ENCODE peak calls at places on chromosomes 7 and 10, in five cellular contexts. N is progenitor cell of endocrine pancreas, E is fibroblast of pulmonary artery, Y is Calu3, T is hepatocyte. P is an unnamed sample.

GRCh38 chr7:20408467-20408826 is 77.7 kb downstream of the ITGB8 start:
- DNase-seq in N (no peak), E (peak; percentile 80), Y (no peak), T (no peak), P (peak; percentile 80)

GRCh38 chr10:6254200-6254599 is 51.5 kb downstream of the PFKFB3 start:
- DNase-seq in N (no peak), E (no peak), Y (no peak), T (no peak), P (no peak)

GRCh38 chr7:142898377-142899235 is 13.1 kb upstream of the TRPV6 start:
- DNase-seq in N (no peak), E (no peak), Y (no peak), T (no peak), P (peak; percentile 62)

GRCh38 chr10:86348321-86349210 is 18.0 kb downstream of the GRID1 start:
- DNase-seq in N (no peak), E (peak; percentile 10), Y (no peak), T (no peak), P (no peak)

GRCh38 chr7:30354791-30355190 is 70.4 kb downstream of the ZNRF2 start:
- DNase-seq in N (no peak), E (no peak), Y (no peak), T (no peak), P (no peak)

GRCh38 chr7:74269757-74270277 is 15.6 kb upstream of the RFC2 start:
- DNase-seq in N (peak; percentile 35), E (peak; percentile 79), Y (peak; percentile 63), T (peak; percentile 72), P (peak; percentile 68)

GRCh38 chr7:94333810-94334209 is 60.9 kb upstream of the COL1A2 start:
- DNase-seq in N (no peak), E (no peak), Y (no peak), T (no peak), P (peak; percentile 4)

GRCh38 chr10:96719850-96720421 is 378 bp downstream of the PIK3AP1 start:
- DNase-seq in N (peak; percentile 50), E (no peak), Y (peak; percentile 86), T (peak; percentile 66), P (no peak)

GRCh38 chr7:6709808-6710207 is 3.1 kb upstream of the ZNF12 start:
- DNase-seq in N (no peak), E (no peak), Y (no peak), T (no peak), P (no peak)

GRCh38 chr10:109877546-109877945 is 45.8 kb downstream of the XPNPEP1 start:
- DNase-seq in N (no peak), E (no peak), Y (no peak), T (no peak), P (no peak)

GRCh38 chr7:143884978-143885559 is 16.9 kb downstream of the TCAF1 start:
- DNase-seq in N (peak; percentile 50), E (peak; percentile 77), Y (peak; percentile 45), T (peak; percentile 84), P (no peak)

GRCh38 chr10:68897336-68897741 is 3.8 kb upstream of the DDX50 start:
- DNase-seq in N (peak; percentile 15), E (peak; percentile 85), Y (peak; percentile 70), T (peak; percentile 80), P (peak; percentile 84)
- TF ChIP-seq CTCF in N (peak; percentile 62), E (peak; percentile 55), Y (peak; percentile 44), T (peak; percentile 71), P (peak; percentile 57)

GRCh38 chr7:101202603-101202918 is 1.7 kb upstream of the MOGAT3 start:
- DNase-seq in N (no peak), E (no peak), Y (no peak), T (no peak), P (no peak)

GRCh38 chr7:101208794-101209193 is 8.0 kb upstream of the MOGAT3 start:
- DNase-seq in N (no peak), E (no peak), Y (no peak), T (no peak), P (no peak)

GRCh38 chr7:101207459-101207858 is 6.6 kb upstream of the MOGAT3 start:
- DNase-seq in N (no peak), E (no peak), Y (no peak), T (no peak), P (no peak)

GRCh38 chr7:101206665-101207042 is 5.8 kb upstream of the MOGAT3 start:
- DNase-seq in N (no peak), E (no peak), Y (no peak), T (no peak), P (no peak)

GRCh38 chr7:101205901-101206664 is 5.2 kb upstream of the MOGAT3 start:
- DNase-seq in N (no peak), E (no peak), Y (no peak), T (no peak), P (no peak)
- TF ChIP-seq CTCF in N (no peak), E (no peak), Y (no peak), T (no peak), P (no peak)

GRCh38 chr7:33130184-33130583 is 820 bp downstream of the BBS9 start:
- DNase-seq in N (no peak), E (peak; percentile 21), Y (no peak), T (no peak), P (no peak)
- TF ChIP-seq CTCF in N (no peak), E (no peak), Y (no peak), T (no peak), P (no peak)

DNA sequence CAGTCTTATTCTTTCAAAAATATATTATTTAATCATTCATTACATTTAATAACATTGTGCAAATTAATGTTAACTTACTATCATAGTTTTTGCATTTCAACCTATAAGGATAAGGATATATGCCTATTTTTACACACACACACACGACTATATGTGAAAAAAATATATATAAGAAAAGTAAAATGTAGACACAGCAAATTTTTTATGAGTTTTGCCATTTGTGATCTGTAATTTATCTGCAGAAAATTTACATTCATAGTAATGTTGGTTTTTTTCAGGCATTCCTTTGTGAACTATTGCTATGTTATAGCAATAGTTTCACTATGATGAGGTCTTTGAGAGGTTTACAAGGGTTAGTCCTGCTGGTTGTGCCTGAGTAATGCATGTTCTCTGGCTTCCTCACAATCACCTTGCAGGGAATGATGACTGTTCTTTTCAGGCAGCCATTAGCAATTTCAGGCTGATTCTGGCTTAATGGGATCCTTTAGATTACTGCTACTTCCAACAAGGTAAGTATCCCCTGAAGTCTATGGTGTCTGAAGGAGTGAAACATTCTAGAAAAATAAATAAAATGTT is 183.7 kb upstream of the CDK1 start:
- DNase-seq in N (no peak), E (peak; percentile 11), Y (no peak), T (no peak), P (no peak)
- TF ChIP-seq CTCF in N (peak; percentile 33), E (peak; percentile 6), Y (no peak), T (no peak), P (no peak)